ENCODE peak calls at places on chromosomes 13 and 19, in four cellular contexts. U, T, O and M are unnamed samples.

GRCh38 chr13:93882086-93882651 is 597.3 kb downstream of the DCT start:
- DNase-seq in T (no peak), O (no peak), U (no peak), M (no peak)

GRCh38 chr13:72651196-72651595 is 76.2 kb downstream of the MZT1 start:
- DNase-seq in T (peak), O (no peak), U (peak), M (peak)

GRCh38 chr19:47122359-47123335 is 8.0 kb upstream of the SAE1 start:
- DNase-seq in U (no peak), O (no peak), T (no peak), M (no peak)

GRCh38 chr19:57570707-57571106 is 8.0 kb downstream of the ZNF416 start:
- DNase-seq in O (no peak), U (no peak), T (no peak), M (no peak)

GRCh38 chr13:79030513-79030912 is 371.6 kb upstream of the OBI1 start:
- DNase-seq in T (no peak), U (no peak), O (no peak), M (no peak)

GRCh38 chr19:56721714-56722113 is 50.2 kb upstream of the ZNF835 start:
- DNase-seq in U (no peak), T (no peak), O (no peak), M (no peak)

GRCh38 chr19:46904114-46905060 is 43.6 kb downstream of the ARHGAP35 start:
- DNase-seq in T (no peak), O (no peak), U (no peak), M (peak)

GRCh38 chr13:37956536-37956935 is 87.0 kb upstream of the TRPC4 start:
- DNase-seq in T (no peak), O (no peak), U (no peak), M (no peak)

GRCh38 chr13:73060251-73061160 is 1.7 kb downstream of the KLF5 start:
- DNase-seq in T (peak), O (no peak), U (no peak), M (peak)

GRCh38 chr19:6221220-6221877 is 58.4 kb downstream of the MLLT1 start:
- DNase-seq in U (no peak), O (no peak), T (no peak), M (no peak)

GRCh38 chr19:23992348-23992747 is 77.7 kb downstream of the ZNF726 start:
- DNase-seq in U (no peak), T (no peak), O (no peak), M (no peak)

GRCh38 chr13:44024496-44025155 is 144.9 kb downstream of the LACC1 start:
- DNase-seq in U (no peak), O (no peak), T (no peak), M (no peak)

GRCh38 chr19:35225951-35226350 is 2.6 kb downstream of the FAM187B start:
- DNase-seq in O (no peak), T (no peak), U (no peak), M (no peak)

GRCh38 chr13:25943666-25944065 is 108.2 kb downstream of the SHISA2 start:
- DNase-seq in T (no peak), U (no peak), O (no peak), M (peak)

GRCh38 chr13:111912991-111913781 is 153.8 kb upstream of the SOX1 start:
- DNase-seq in U (no peak), O (no peak), T (no peak), M (no peak)

GRCh38 chr13:110938662-110939421 is 24.0 kb upstream of the ANKRD10 start:
- DNase-seq in U (no peak), T (no peak), O (no peak), M (no peak)

GRCh38 chr13:110546933-110547332 is 14.6 kb downstream of the RAB20 start:
- DNase-seq in O (peak), T (no peak), U (no peak), M (no peak)

GRCh38 chr13:72839831-72840426 is 58.0 kb downstream of the PIBF1 start:
- DNase-seq in T (peak), O (no peak), U (peak), M (peak)

GRCh38 chr13:99990045-99990977 is 8.7 kb downstream of the ZIC2 start:
- DNase-seq in O (no peak), T (peak), U (peak), M (peak)

GRCh38 chr13:77330009-77330471 is 3.1 kb upstream of the MYCBP2 start:
- DNase-seq in U (no peak), O (no peak), T (no peak), M (no peak)

GRCh38 chr13:99087130-99087953 is 109.5 kb upstream of the DOCK9 start:
- DNase-seq in T (peak), O (peak), U (peak), M (peak)